ENCODE peak calls at places on chromosomes 1 and 21, in five cellular contexts. A, Z, U, I and Q are unnamed samples.

GRCh38 chr1:203915811-203916210 is 54.4 kb downstream of the SNRPE start:
- DNase-seq in A (no peak), Z (peak), U (no peak), I (no peak), Q (no peak)

GRCh38 chr1:58649555-58649954 is 50.3 kb downstream of the MYSM1 start:
- DNase-seq in A (no peak), Z (no peak), U (no peak), I (no peak), Q (no peak)

GRCh38 chr1:93585059-93585966 is 96.3 kb downstream of the BCAR3 start:
- DNase-seq in A (no peak), Z (no peak), U (no peak), I (no peak), Q (no peak)

GRCh38 chr1:111142358-111142975 is 2.4 kb downstream of the CEPT1 start:
- DNase-seq in A (no peak), Z (peak), U (no peak), I (no peak), Q (peak)

GRCh38 chr1:109228167-109228566 is 14.4 kb downstream of the SARS1 start:
- DNase-seq in A (no peak), Z (peak), U (no peak), I (no peak), Q (no peak)

GRCh38 chr21:37073417-37074194 is 552 bp downstream of the TTC3 start:
- DNase-seq in A (peak), Z (peak), U (peak), I (no peak), Q (peak)

GRCh38 chr1:92922378-92923035 is 38.8 kb downstream of the DIPK1A start:
- DNase-seq in A (no peak), Z (no peak), U (no peak), I (peak), Q (no peak)

GRCh38 chr1:10624256-10625050 is 149.7 kb downstream of the PEX14 start:
- DNase-seq in A (no peak), Z (no peak), U (no peak), I (no peak), Q (no peak)

GRCh38 chr1:230127105-230128054 is 60.3 kb downstream of the GALNT2 start:
- DNase-seq in A (no peak), Z (no peak), U (peak), I (no peak), Q (no peak)

GRCh38 chr1:51612349-51612982 is 4.4 kb upstream of the OSBPL9 start:
- DNase-seq in A (no peak), Z (peak), U (no peak), I (no peak), Q (no peak)

GRCh38 chr1:21564521-21565095 is 55.4 kb downstream of the ALPL start:
- DNase-seq in A (no peak), Z (peak), U (no peak), I (no peak), Q (no peak)

GRCh38 chr1:186283374-186283773 is 91.7 kb downstream of the TPR start:
- DNase-seq in A (no peak), Z (no peak), U (no peak), I (no peak), Q (no peak)

GRCh38 chr1:175708787-175709186 is 34.6 kb downstream of the TNR start:
- DNase-seq in A (no peak), Z (no peak), U (no peak), I (no peak), Q (peak)

GRCh38 chr1:119582801-119583200 is 65.3 kb downstream of the ZNF697 start:
- DNase-seq in A (peak), Z (peak), U (peak), I (no peak), Q (peak)

GRCh38 chr1:60510162-60510561 is 436.6 kb upstream of the C1orf87 start:
- DNase-seq in A (no peak), Z (no peak), U (no peak), I (no peak), Q (no peak)

GRCh38 chr1:114024049-114024448 is 44.8 kb downstream of the OLFML3 start:
- DNase-seq in A (no peak), Z (peak), U (no peak), I (no peak), Q (no peak)

GRCh38 chr1:208101661-208102431 is 142.3 kb downstream of the PLXNA2 start:
- DNase-seq in A (no peak), Z (no peak), U (no peak), I (peak), Q (no peak)

GRCh38 chr1:94121411-94121821 is 468 bp upstream of the ABCA4 start:
- DNase-seq in A (no peak), Z (no peak), U (no peak), I (no peak), Q (no peak)

GRCh38 chr1:15876357-15876756 is 28.9 kb downstream of the SPEN start:
- DNase-seq in A (no peak), Z (peak), U (no peak), I (no peak), Q (peak)

GRCh38 chr21:30164796-30165195 is 1.8 kb downstream of the CLDN17 start:
- DNase-seq in A (no peak), Z (no peak), U (no peak), I (no peak), Q (no peak)

GRCh38 chr1:59926381-59927243 is at the start of gene CYP2J2:
- DNase-seq in A (peak), Z (peak), U (peak), I (peak), Q (peak)

GRCh38 chr21:31938330-31939301 is 65.8 kb downstream of the HUNK start:
- DNase-seq in A (peak), Z (no peak), U (no peak), I (no peak), Q (peak)

GRCh38 chr1:178768423-178768822 is 43.4 kb downstream of the RALGPS2 start:
- DNase-seq in A (peak), Z (peak), U (no peak), I (peak), Q (peak)

GRCh38 chr1:14598498-14599172 is at the start of gene KAZN:
- DNase-seq in A (peak), Z (no peak), U (no peak), I (no peak), Q (peak)

GRCh38 chr1:172940170-172940855 is 110.4 kb downstream of the TNFSF18 start:
- DNase-seq in A (no peak), Z (peak), U (no peak), I (no peak), Q (no peak)

GRCh38 chr1:201461783-201462441 is 7.1 kb downstream of the PHLDA3 start:
- DNase-seq in A (no peak), Z (peak), U (no peak), I (no peak), Q (no peak)

GRCh38 chr1:114694540-114695310 is 621 bp downstream of the AMPD1 start:
- DNase-seq in A (no peak), Z (no peak), U (no peak), I (no peak), Q (no peak)

GRCh38 chr1:179831225-179831624 is 46.4 kb downstream of the TOR1AIP2 start:
- DNase-seq in A (no peak), Z (no peak), U (no peak), I (no peak), Q (no peak)

GRCh38 chr1:94081566-94082344 is 39.2 kb downstream of the ABCA4 start:
- DNase-seq in A (no peak), Z (peak), U (no peak), I (peak), Q (no peak)

GRCh38 chr1:197868751-197869501 is 33.5 kb upstream of the C1orf53 start:
- DNase-seq in A (peak), Z (peak), U (peak), I (peak), Q (peak)

GRCh38 chr1:112706505-112707216 is at the start of gene RHOC:
- DNase-seq in A (peak), Z (peak), U (no peak), I (peak), Q (no peak)